ENCODE peak calls at places on chromosomes 11 and 22, in eight cellular contexts. H is midbrain, V is WERI-Rb-1, J is endothelial cell, I is fibroblast of pulmonary artery, G is cardiac muscle cell, D is T-helper 1 cell, Q is NAMALWA. C is an unnamed sample.

GRCh38 chr11:78432956-78433355 is 15.3 kb upstream of the GAB2 start:
- DNase-seq in J (no peak), Q (no peak), G (peak; percentile 26), V (no peak), H (no peak), I (no peak), D (no peak), C (peak; percentile 91)

GRCh38 chr22:42915980-42916765 is 59.1 kb upstream of the ARFGAP3 start:
- DNase-seq in H (no peak), I (no peak), V (no peak), G (peak; percentile 44), Q (no peak), D (no peak), J (no peak), C (no peak)

GRCh38 chr11:103433380-103433779 is 324.2 kb downstream of the DYNC2H1 start:
- DNase-seq in D (no peak), H (no peak), Q (no peak), V (no peak), J (no peak), G (no peak), I (peak; percentile 55), C (no peak)

GRCh38 chr22:19942886-19943664 is 1.5 kb upstream of the TXNRD2 start:
- DNase-seq in Q (peak; percentile 46), H (no peak), I (peak; percentile 87), G (peak; percentile 29), V (peak; percentile 63), J (no peak), D (no peak), C (no peak)

GRCh38 chr22:18130699-18131429 is 19.1 kb upstream of the USP18 start:
- DNase-seq in D (no peak), G (no peak), I (no peak), H (no peak), Q (no peak), J (no peak), V (no peak), C (no peak)

GRCh38 chr22:24810043-24810749 is 4.2 kb downstream of the SGSM1 start:
- DNase-seq in D (no peak), Q (no peak), I (peak; percentile 18), J (peak; percentile 15), G (no peak), H (peak; percentile 80), V (no peak), C (peak; percentile 55)

GRCh38 chr11:19344661-19345518 is 104.1 kb upstream of the E2F8 start:
- DNase-seq in V (peak; percentile 35), J (peak; percentile 52), H (peak; percentile 74), G (peak; percentile 69), I (peak; percentile 65), Q (no peak), D (no peak), C (peak; percentile 66)

GRCh38 chr11:90840071-90840470 is 617.2 kb upstream of the CHORDC1 start:
- DNase-seq in I (no peak), V (no peak), Q (no peak), J (no peak), G (no peak), D (no peak), H (no peak), C (no peak)

GRCh38 chr22:48579035-48579914 is 1248.4 kb downstream of the BRD1 start:
- DNase-seq in V (no peak), G (no peak), I (no peak), D (no peak), H (no peak), Q (no peak), J (no peak), C (no peak)

GRCh38 chr11:117998664-117999353 is 12.6 kb downstream of the IL10RA start:
- DNase-seq in I (no peak), H (no peak), J (no peak), D (no peak), V (no peak), Q (no peak), G (no peak), C (no peak)

GRCh38 chr11:63903884-63904283 is 13.1 kb downstream of the RCOR2 start:
- DNase-seq in D (no peak), J (no peak), I (no peak), Q (no peak), V (no peak), H (no peak), G (no peak), C (no peak)

GRCh38 chr22:22612516-22612915 is 31.9 kb upstream of the GGTLC2 start:
- DNase-seq in I (no peak), J (no peak), H (no peak), G (no peak), Q (no peak), V (no peak), D (no peak), C (no peak)

GRCh38 chr11:73325036-73325981 is 17.2 kb downstream of the ARHGEF17 start:
- DNase-seq in I (peak; percentile 62), D (no peak), J (no peak), Q (no peak), G (no peak), V (no peak), H (no peak), C (no peak)

GRCh38 chr22:29000641-29001040 is 61.0 kb downstream of the C22orf31 start:
- DNase-seq in H (no peak), J (no peak), I (no peak), V (no peak), D (no peak), Q (no peak), G (no peak), C (no peak)

GRCh38 chr22:37448521-37449150 is 21.4 kb upstream of the ELFN2 start:
- DNase-seq in Q (no peak), H (no peak), J (no peak), I (no peak), V (no peak), G (no peak), D (no peak), C (no peak)

GRCh38 chr22:39351689-39352214 is 2.0 kb downstream of the SYNGR1 start:
- DNase-seq in H (no peak), Q (peak; percentile 53), J (no peak), D (no peak), G (peak; percentile 43), V (no peak), I (no peak), C (peak; percentile 65)

GRCh38 chr11:132913295-132913694 is 619.0 kb downstream of the OPCML start:
- DNase-seq in Q (no peak), J (no peak), I (no peak), G (no peak), D (no peak), H (no peak), V (no peak), C (no peak)

GRCh38 chr11:121236115-121237001 is 56.2 kb upstream of the SC5D start:
- DNase-seq in D (no peak), V (no peak), G (peak; percentile 72), H (no peak), J (no peak), Q (no peak), I (peak; percentile 42), C (peak; percentile 31)

GRCh38 chr22:37862570-37863325 is 13.5 kb downstream of the EIF3L start:
- DNase-seq in J (no peak), Q (no peak), H (no peak), D (no peak), G (no peak), I (no peak), V (no peak), C (no peak)

GRCh38 chr22:43854151-43854785 is 8.0 kb downstream of the SULT4A1 start:
- DNase-seq in D (no peak), V (no peak), I (no peak), G (no peak), Q (no peak), H (no peak), J (no peak), C (no peak)

GRCh38 chr22:26513852-26514251 is 1.6 kb upstream of the TFIP11 start:
- DNase-seq in I (no peak), Q (no peak), H (no peak), V (no peak), G (no peak), D (no peak), J (no peak), C (no peak)

GRCh38 chr22:19772673-19773469 is 12.3 kb downstream of the TBX1 start:
- DNase-seq in H (no peak), I (no peak), G (no peak), Q (peak; percentile 52), V (no peak), D (no peak), J (peak; percentile 4), C (no peak)

GRCh38 chr11:75966546-75967287 is 151.7 kb downstream of the UVRAG start:
- DNase-seq in I (peak; percentile 93), D (no peak), Q (no peak), H (no peak), G (no peak), J (no peak), V (no peak), C (no peak)

GRCh38 chr22:43477151-43477725 is 65.4 kb downstream of the MPPED1 start:
- DNase-seq in I (no peak), Q (no peak), J (no peak), H (no peak), D (no peak), V (no peak), G (no peak), C (no peak)

GRCh38 chr11:119880873-119881272 is 151.9 kb upstream of the NECTIN1 start:
- DNase-seq in J (no peak), D (no peak), V (no peak), I (no peak), H (no peak), Q (no peak), G (no peak), C (no peak)

GRCh38 chr11:86888164-86888977 is 66.8 kb downstream of the FZD4 start:
- DNase-seq in V (no peak), Q (no peak), H (no peak), D (no peak), J (no peak), G (no peak), I (peak; percentile 51), C (no peak)

GRCh38 chr11:47185305-47186075 is 744 bp downstream of the PACSIN3 start:
- DNase-seq in Q (no peak), H (peak; percentile 59), G (peak; percentile 85), V (peak; percentile 66), J (peak; percentile 30), D (no peak), I (peak; percentile 20), C (peak; percentile 53)

GRCh38 chr11:8788616-8789015 is 106.0 kb downstream of the RPL27A start:
- DNase-seq in G (no peak), Q (no peak), V (no peak), H (no peak), I (no peak), J (no peak), D (no peak), C (no peak)

GRCh38 chr11:118763038-118763437 is 27.9 kb downstream of the DDX6 start:
- DNase-seq in J (no peak), V (no peak), Q (no peak), D (no peak), G (no peak), I (no peak), H (no peak), C (no peak)

GRCh38 chr22:37229805-37230672 is 14.0 kb downstream of the RAC2 start:
- DNase-seq in V (no peak), D (peak; percentile 89), Q (peak; percentile 82), G (no peak), H (no peak), I (no peak), J (no peak), C (no peak)